ENCODE peak calls at places on chromosome 21, in eight cellular contexts. S is testis, V is right atrium auricular region, C is ascending aorta, G is DND-41, I is endothelial cell of umbilical vein, O is psoas muscle, Z is fibroblast of lung. H is an unnamed sample.

GRCh38 chr21:41828884-41829360 is 50.2 kb downstream of the PRDM15 start:
- DNase-seq in S (no peak), V (no peak), C (no peak), G (no peak), I (no peak), O (no peak), Z (peak; percentile 7), H (no peak)

GRCh38 chr21:16492356-16492755 is 762.6 kb downstream of the USP25 start:
- DNase-seq in S (no peak), V (no peak), C (no peak), G (no peak), I (no peak), O (no peak), Z (no peak), H (no peak)

GRCh38 chr21:35932232-35932911 is 128.0 kb downstream of the SETD4 start:
- DNase-seq in S (peak; percentile 52), V (peak; percentile 77), C (peak; percentile 23), G (no peak), I (peak; percentile 95), O (peak; percentile 61), Z (peak; percentile 91), H (peak; percentile 37)

GRCh38 chr21:42538479-42539275 is 25.0 kb downstream of the SLC37A1 start:
- DNase-seq in S (no peak), V (no peak), C (no peak), G (no peak), I (no peak), O (no peak), Z (no peak), H (no peak)

GRCh38 chr21:42570841-42571387 is 57.3 kb downstream of the SLC37A1 start:
- DNase-seq in S (peak; percentile 20), V (no peak), C (no peak), G (no peak), I (no peak), O (no peak), Z (no peak), H (no peak)

GRCh38 chr21:18041012-18041411 is 203.6 kb upstream of the CHODL start:
- DNase-seq in S (peak; percentile 60), V (no peak), C (no peak), G (no peak), I (peak; percentile 59), O (no peak), Z (no peak), H (no peak)

GRCh38 chr21:35963920-35964451 is 96.3 kb downstream of the SETD4 start:
- DNase-seq in S (peak; percentile 21), V (no peak), C (no peak), G (peak; percentile 6), I (no peak), O (no peak), Z (no peak), H (no peak)

GRCh38 chr21:32807717-32808380 is 36.3 kb upstream of the PAXBP1 start:
- DNase-seq in S (no peak), V (no peak), C (no peak), G (no peak), I (no peak), O (no peak), Z (peak; percentile 83), H (no peak)

GRCh38 chr21:20999567-21000169 is 1.5 kb downstream of the NCAM2 start:
- DNase-seq in S (peak; percentile 65), V (no peak), C (no peak), G (peak; percentile 55), I (peak; percentile 46), O (no peak), Z (peak; percentile 27), H (no peak)

GRCh38 chr21:19368944-19369343 is 965.4 kb upstream of the TMPRSS15 start:
- DNase-seq in S (no peak), V (no peak), C (no peak), G (no peak), I (no peak), O (no peak), Z (no peak), H (peak; percentile 6)

GRCh38 chr21:39637197-39637970 is 24.6 kb downstream of the B3GALT5 start:
- DNase-seq in S (no peak), V (no peak), C (no peak), G (no peak), I (no peak), O (no peak), Z (no peak), H (no peak)

GRCh38 chr21:41316641-41317392 is at the start of gene FAM3B:
- DNase-seq in S (no peak), V (no peak), C (no peak), G (no peak), I (no peak), O (no peak), Z (no peak), H (no peak)

GRCh38 chr21:15097580-15097979 is 32.8 kb upstream of the NRIP1 start:
- DNase-seq in S (no peak), V (no peak), C (no peak), G (no peak), I (no peak), O (no peak), Z (no peak), H (no peak)

GRCh38 chr21:29436143-29436542 is 137.4 kb downstream of the BACH1 start:
- DNase-seq in S (peak; percentile 15), V (no peak), C (no peak), G (peak; percentile 20), I (no peak), O (no peak), Z (peak; percentile 30), H (no peak)

GRCh38 chr21:29481641-29482040 is 182.9 kb downstream of the BACH1 start:
- DNase-seq in S (no peak), V (no peak), C (no peak), G (no peak), I (no peak), O (no peak), Z (peak; percentile 74), H (no peak)

GRCh38 chr21:14097881-14098499 is 112.8 kb downstream of the LIPI start:
- DNase-seq in S (no peak), V (peak; percentile 13), C (no peak), G (no peak), I (no peak), O (no peak), Z (no peak), H (no peak)

GRCh38 chr21:36188081-36188681 is 31.6 kb downstream of the DOP1B start:
- DNase-seq in S (no peak), V (no peak), C (no peak), G (no peak), I (peak; percentile 14), O (no peak), Z (no peak), H (no peak)

GRCh38 chr21:42537106-42537742 is 23.6 kb downstream of the SLC37A1 start:
- DNase-seq in S (no peak), V (no peak), C (no peak), G (no peak), I (no peak), O (no peak), Z (no peak), H (no peak)

GRCh38 chr21:38600106-38600505 is 101.8 kb upstream of the ERG start:
- DNase-seq in S (no peak), V (no peak), C (no peak), G (no peak), I (no peak), O (no peak), Z (no peak), H (no peak)

GRCh38 chr21:42189860-42190491 is 29.0 kb upstream of the ABCG1 start:
- DNase-seq in S (no peak), V (peak; percentile 54), C (no peak), G (no peak), I (no peak), O (no peak), Z (no peak), H (no peak)

GRCh38 chr21:31560479-31560878 is 99.0 kb upstream of the SOD1 start:
- DNase-seq in S (no peak), V (no peak), C (no peak), G (no peak), I (no peak), O (no peak), Z (no peak), H (no peak)

GRCh38 chr21:31566611-31567010 is 92.9 kb upstream of the SOD1 start:
- DNase-seq in S (no peak), V (no peak), C (no peak), G (no peak), I (no peak), O (no peak), Z (no peak), H (no peak)

GRCh38 chr21:31564439-31564838 is 95.1 kb upstream of the SOD1 start:
- DNase-seq in S (no peak), V (no peak), C (no peak), G (no peak), I (no peak), O (no peak), Z (peak; percentile 85), H (no peak)

GRCh38 chr21:31570824-31571425 is 88.6 kb upstream of the SOD1 start:
- DNase-seq in S (no peak), V (no peak), C (no peak), G (no peak), I (no peak), O (no peak), Z (peak; percentile 29), H (no peak)

GRCh38 chr21:31566061-31566460 is 93.4 kb upstream of the SOD1 start:
- DNase-seq in S (peak; percentile 53), V (no peak), C (no peak), G (no peak), I (no peak), O (no peak), Z (no peak), H (no peak)
- TF ChIP-seq CTCF in S (peak; percentile 37), V (no peak), C (no peak), G (peak; percentile 29), I (no peak), O (no peak), Z (peak; percentile 19), H (peak; percentile 13)

DNA sequence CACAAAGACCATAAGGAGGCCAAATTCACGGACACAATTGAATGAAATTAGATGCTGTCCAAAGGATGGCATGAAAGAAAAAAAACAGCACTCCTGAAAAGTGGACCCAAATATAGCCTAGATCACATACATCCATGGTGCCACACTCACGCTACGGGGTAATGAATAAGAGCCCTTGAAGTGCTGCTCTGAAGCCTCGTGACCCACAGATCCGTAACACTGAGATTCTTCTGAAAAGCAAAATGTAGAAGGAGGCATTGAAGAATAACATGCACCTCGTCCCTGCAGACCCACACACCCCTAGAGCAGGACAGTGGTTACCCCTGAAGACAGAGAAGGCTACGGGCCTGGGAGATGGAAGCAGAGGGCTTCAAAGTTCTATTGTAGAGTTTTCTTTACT is 3.9 kb upstream of the ITGB2 start:
- DNase-seq in S (no peak), V (no peak), C (no peak), G (no peak), I (no peak), O (no peak), Z (no peak), H (no peak)
- H3K4me3 ChIP-seq in S (no peak overlapping the region), V (no peak overlapping the region), C (no peak overlapping the region), G (no peak overlapping the region), I (no peak overlapping the region), O (no peak overlapping the region), Z (no peak overlapping the region), H (no peak overlapping the region)

GRCh38 chr21:34870246-34870645 is 178.9 kb downstream of the RUNX1 start:
- DNase-seq in S (no peak), V (peak; percentile 26), C (no peak), G (no peak), I (no peak), O (no peak), Z (no peak), H (no peak)
- H3K36me3 ChIP-seq in S (no peaks in the 10 kb centered on the region), V (peaks cover 6% of the 10 kb centered on the region), C (peaks cover 8% of the 10 kb centered on the region), G (peaks cover 97% of the 10 kb centered on the region), I (no peaks in the 10 kb centered on the region), O (peaks cover 7% of the 10 kb centered on the region), Z (peaks cover 34% of the 10 kb centered on the region), H (no peaks in the 10 kb centered on the region)

GRCh38 chr21:43816611-43817071 is 27.3 kb downstream of the RRP1 start:
- DNase-seq in S (no peak), V (no peak), C (no peak), G (no peak), I (no peak), O (peak; percentile 9), Z (no peak), H (no peak)
- TF ChIP-seq CTCF in S (no peak), V (no peak), C (no peak), G (peak; percentile 14), I (no peak), O (no peak), Z (no peak), H (peak; percentile 22)

H was measured in GM06990.